ENCODE peak calls at places on chromosomes 11 and 22, in eight cellular contexts. One of them, this sample, is unnamed.

GRCh38 chr11:746289-747175 is 732 bp upstream of the TALDO1 start:
- DNase-seq in lung: no peak
- DNase-seq in left colon: no peak
- DNase-seq in posterior cingulate gyrus: peak; percentile 51
- DNase-seq in activated naive CD8-positive, alpha-beta T cell treated with anti-CD3 and anti-CD28 coated beads, Interleukin-2, amount 50 U/mL, for 16 hours: no peak
- DNase-seq in smooth muscle cell of the brain vasculature: no peak
- DNase-seq in mesendoderm: peak; percentile 65
- DNase-seq in T-helper 1 cell: peak; percentile 41
- DNase-seq in this sample: no peak

GRCh38 chr11:34707462-34707840 is 86.6 kb downstream of the EHF start:
- DNase-seq in lung: no peak
- DNase-seq in left colon: no peak
- DNase-seq in posterior cingulate gyrus: no peak
- DNase-seq in activated naive CD8-positive, alpha-beta T cell treated with anti-CD3 and anti-CD28 coated beads, Interleukin-2, amount 50 U/mL, for 16 hours: no peak
- DNase-seq in smooth muscle cell of the brain vasculature: no peak
- DNase-seq in mesendoderm: no peak
- DNase-seq in T-helper 1 cell: no peak
- DNase-seq in this sample: no peak

GRCh38 chr11:96279421-96280290 is 63.3 kb downstream of the MAML2 start:
- DNase-seq in lung: no peak
- DNase-seq in left colon: peak; percentile 48
- DNase-seq in posterior cingulate gyrus: no peak
- DNase-seq in activated naive CD8-positive, alpha-beta T cell treated with anti-CD3 and anti-CD28 coated beads, Interleukin-2, amount 50 U/mL, for 16 hours: no peak
- DNase-seq in smooth muscle cell of the brain vasculature: no peak
- DNase-seq in mesendoderm: no peak
- DNase-seq in T-helper 1 cell: no peak
- DNase-seq in this sample: no peak

GRCh38 chr11:83192846-83193245 is 666 bp upstream of the ANKRD42 start:
- DNase-seq in lung: no peak
- DNase-seq in left colon: no peak
- DNase-seq in posterior cingulate gyrus: no peak
- DNase-seq in activated naive CD8-positive, alpha-beta T cell treated with anti-CD3 and anti-CD28 coated beads, Interleukin-2, amount 50 U/mL, for 16 hours: no peak
- DNase-seq in smooth muscle cell of the brain vasculature: no peak
- DNase-seq in mesendoderm: no peak
- DNase-seq in T-helper 1 cell: peak; percentile 4
- DNase-seq in this sample: no peak

GRCh38 chr11:105045897-105046296 is 762 bp upstream of the CARD16 start:
- DNase-seq in lung: no peak
- DNase-seq in left colon: no peak
- DNase-seq in posterior cingulate gyrus: no peak
- DNase-seq in activated naive CD8-positive, alpha-beta T cell treated with anti-CD3 and anti-CD28 coated beads, Interleukin-2, amount 50 U/mL, for 16 hours: no peak
- DNase-seq in smooth muscle cell of the brain vasculature: no peak
- DNase-seq in mesendoderm: no peak
- DNase-seq in T-helper 1 cell: no peak
- DNase-seq in this sample: no peak

GRCh38 chr11:65077466-65077865 is 6.4 kb downstream of the CDCA5 start:
- DNase-seq in lung: no peak
- DNase-seq in left colon: no peak
- DNase-seq in posterior cingulate gyrus: no peak
- DNase-seq in activated naive CD8-positive, alpha-beta T cell treated with anti-CD3 and anti-CD28 coated beads, Interleukin-2, amount 50 U/mL, for 16 hours: no peak
- DNase-seq in smooth muscle cell of the brain vasculature: no peak
- DNase-seq in mesendoderm: peak; percentile 28
- DNase-seq in T-helper 1 cell: no peak
- DNase-seq in this sample: no peak

GRCh38 chr11:77096591-77097019 is 6.0 kb upstream of the OMP start:
- DNase-seq in lung: no peak
- DNase-seq in left colon: peak; percentile 42
- DNase-seq in posterior cingulate gyrus: no peak
- DNase-seq in activated naive CD8-positive, alpha-beta T cell treated with anti-CD3 and anti-CD28 coated beads, Interleukin-2, amount 50 U/mL, for 16 hours: no peak
- DNase-seq in smooth muscle cell of the brain vasculature: no peak
- DNase-seq in mesendoderm: no peak
- DNase-seq in T-helper 1 cell: no peak
- DNase-seq in this sample: no peak

GRCh38 chr22:42688241-42688913 is 32.3 kb downstream of the A4GALT start:
- DNase-seq in lung: peak; percentile 81
- DNase-seq in left colon: peak; percentile 84
- DNase-seq in posterior cingulate gyrus: no peak
- DNase-seq in activated naive CD8-positive, alpha-beta T cell treated with anti-CD3 and anti-CD28 coated beads, Interleukin-2, amount 50 U/mL, for 16 hours: no peak
- DNase-seq in smooth muscle cell of the brain vasculature: peak; percentile 78
- DNase-seq in mesendoderm: peak; percentile 89
- DNase-seq in T-helper 1 cell: no peak
- DNase-seq in this sample: peak; percentile 98

GRCh38 chr22:32723632-32724031 is 77.9 kb upstream of the TIMP3 start:
- DNase-seq in lung: peak; percentile 61
- DNase-seq in left colon: peak; percentile 71
- DNase-seq in posterior cingulate gyrus: no peak
- DNase-seq in activated naive CD8-positive, alpha-beta T cell treated with anti-CD3 and anti-CD28 coated beads, Interleukin-2, amount 50 U/mL, for 16 hours: no peak
- DNase-seq in smooth muscle cell of the brain vasculature: peak; percentile 76
- DNase-seq in mesendoderm: no peak
- DNase-seq in T-helper 1 cell: peak; percentile 77
- DNase-seq in this sample: no peak

GRCh38 chr22:39818050-39818449 is 75.5 kb downstream of the ENTHD1 start:
- DNase-seq in lung: no peak
- DNase-seq in left colon: no peak
- DNase-seq in posterior cingulate gyrus: no peak
- DNase-seq in activated naive CD8-positive, alpha-beta T cell treated with anti-CD3 and anti-CD28 coated beads, Interleukin-2, amount 50 U/mL, for 16 hours: no peak
- DNase-seq in smooth muscle cell of the brain vasculature: no peak
- DNase-seq in mesendoderm: peak; percentile 65
- DNase-seq in T-helper 1 cell: no peak
- DNase-seq in this sample: no peak

GRCh38 chr11:27215471-27216267 is 147.3 kb downstream of the CCDC34 start:
- DNase-seq in lung: peak; percentile 73
- DNase-seq in left colon: no peak
- DNase-seq in posterior cingulate gyrus: no peak
- DNase-seq in activated naive CD8-positive, alpha-beta T cell treated with anti-CD3 and anti-CD28 coated beads, Interleukin-2, amount 50 U/mL, for 16 hours: no peak
- DNase-seq in smooth muscle cell of the brain vasculature: no peak
- DNase-seq in mesendoderm: peak; percentile 75
- DNase-seq in T-helper 1 cell: no peak
- DNase-seq in this sample: no peak

GRCh38 chr11:70048279-70049024 is 29.7 kb upstream of the ANO1 start:
- DNase-seq in lung: no peak
- DNase-seq in left colon: peak; percentile 47
- DNase-seq in posterior cingulate gyrus: no peak
- DNase-seq in activated naive CD8-positive, alpha-beta T cell treated with anti-CD3 and anti-CD28 coated beads, Interleukin-2, amount 50 U/mL, for 16 hours: no peak
- DNase-seq in smooth muscle cell of the brain vasculature: no peak
- DNase-seq in mesendoderm: peak; percentile 45
- DNase-seq in T-helper 1 cell: no peak
- DNase-seq in this sample: peak; percentile 45

GRCh38 chr11:116984589-116984988 is 113.6 kb downstream of the SIK3 start:
- DNase-seq in lung: no peak
- DNase-seq in left colon: no peak
- DNase-seq in posterior cingulate gyrus: no peak
- DNase-seq in activated naive CD8-positive, alpha-beta T cell treated with anti-CD3 and anti-CD28 coated beads, Interleukin-2, amount 50 U/mL, for 16 hours: no peak
- DNase-seq in smooth muscle cell of the brain vasculature: peak; percentile 33
- DNase-seq in mesendoderm: no peak
- DNase-seq in T-helper 1 cell: no peak
- DNase-seq in this sample: no peak

GRCh38 chr22:23678133-23678532 is 12.7 kb upstream of the RGL4 start:
- DNase-seq in lung: no peak
- DNase-seq in left colon: no peak
- DNase-seq in posterior cingulate gyrus: no peak
- DNase-seq in activated naive CD8-positive, alpha-beta T cell treated with anti-CD3 and anti-CD28 coated beads, Interleukin-2, amount 50 U/mL, for 16 hours: no peak
- DNase-seq in smooth muscle cell of the brain vasculature: no peak
- DNase-seq in mesendoderm: no peak
- DNase-seq in T-helper 1 cell: no peak
- DNase-seq in this sample: no peak

GRCh38 chr11:47394322-47395224 is 13.8 kb upstream of the SLC39A13 start:
- DNase-seq in lung: peak; percentile 66
- DNase-seq in left colon: no peak
- DNase-seq in posterior cingulate gyrus: no peak
- DNase-seq in activated naive CD8-positive, alpha-beta T cell treated with anti-CD3 and anti-CD28 coated beads, Interleukin-2, amount 50 U/mL, for 16 hours: no peak
- DNase-seq in smooth muscle cell of the brain vasculature: no peak
- DNase-seq in mesendoderm: no peak
- DNase-seq in T-helper 1 cell: peak; percentile 85
- DNase-seq in this sample: no peak

GRCh38 chr22:19750666-19751490 is 9.7 kb upstream of the TBX1 start:
- DNase-seq in lung: no peak
- DNase-seq in left colon: no peak
- DNase-seq in posterior cingulate gyrus: no peak
- DNase-seq in activated naive CD8-positive, alpha-beta T cell treated with anti-CD3 and anti-CD28 coated beads, Interleukin-2, amount 50 U/mL, for 16 hours: no peak
- DNase-seq in smooth muscle cell of the brain vasculature: no peak
- DNase-seq in mesendoderm: no peak
- DNase-seq in T-helper 1 cell: no peak
- DNase-seq in this sample: no peak

GRCh38 chr11:113974741-113975470 is at the start of gene HTR3A:
- DNase-seq in lung: peak; percentile 82
- DNase-seq in left colon: peak; percentile 65
- DNase-seq in posterior cingulate gyrus: no peak
- DNase-seq in activated naive CD8-positive, alpha-beta T cell treated with anti-CD3 and anti-CD28 coated beads, Interleukin-2, amount 50 U/mL, for 16 hours: no peak
- DNase-seq in smooth muscle cell of the brain vasculature: no peak
- DNase-seq in mesendoderm: peak; percentile 89
- DNase-seq in T-helper 1 cell: no peak
- DNase-seq in this sample: no peak

GRCh38 chr11:85930879-85931366 is 75.7 kb downstream of the CCDC83 start:
- DNase-seq in lung: no peak
- DNase-seq in left colon: no peak
- DNase-seq in posterior cingulate gyrus: no peak
- DNase-seq in activated naive CD8-positive, alpha-beta T cell treated with anti-CD3 and anti-CD28 coated beads, Interleukin-2, amount 50 U/mL, for 16 hours: no peak
- DNase-seq in smooth muscle cell of the brain vasculature: no peak
- DNase-seq in mesendoderm: no peak
- DNase-seq in T-helper 1 cell: no peak
- DNase-seq in this sample: no peak

GRCh38 chr11:6473481-6474422 is at the start of gene TRIM3:
- DNase-seq in lung: peak; percentile 93
- DNase-seq in left colon: peak; percentile 95
- DNase-seq in posterior cingulate gyrus: peak; percentile 87
- DNase-seq in activated naive CD8-positive, alpha-beta T cell treated with anti-CD3 and anti-CD28 coated beads, Interleukin-2, amount 50 U/mL, for 16 hours: peak; percentile 12
- DNase-seq in smooth muscle cell of the brain vasculature: peak; percentile 58
- DNase-seq in mesendoderm: peak; percentile 90
- DNase-seq in T-helper 1 cell: peak; percentile 49
- DNase-seq in this sample: peak; percentile 99

GRCh38 chr11:86938900-86939880 is 16.0 kb downstream of the FZD4 start:
- DNase-seq in lung: no peak
- DNase-seq in left colon: no peak
- DNase-seq in posterior cingulate gyrus: no peak
- DNase-seq in activated naive CD8-positive, alpha-beta T cell treated with anti-CD3 and anti-CD28 coated beads, Interleukin-2, amount 50 U/mL, for 16 hours: no peak
- DNase-seq in smooth muscle cell of the brain vasculature: no peak
- DNase-seq in mesendoderm: peak; percentile 77
- DNase-seq in T-helper 1 cell: peak; percentile 21
- DNase-seq in this sample: no peak

GRCh38 chr11:98230678-98231077 is 790.1 kb upstream of the CNTN5 start:
- DNase-seq in lung: no peak
- DNase-seq in left colon: no peak
- DNase-seq in posterior cingulate gyrus: no peak
- DNase-seq in activated naive CD8-positive, alpha-beta T cell treated with anti-CD3 and anti-CD28 coated beads, Interleukin-2, amount 50 U/mL, for 16 hours: no peak
- DNase-seq in smooth muscle cell of the brain vasculature: no peak
- DNase-seq in mesendoderm: no peak
- DNase-seq in T-helper 1 cell: no peak
- DNase-seq in this sample: no peak

GRCh38 chr11:19345848-19346681 is 105.3 kb upstream of the E2F8 start:
- DNase-seq in lung: no peak
- DNase-seq in left colon: no peak
- DNase-seq in posterior cingulate gyrus: peak; percentile 36
- DNase-seq in activated naive CD8-positive, alpha-beta T cell treated with anti-CD3 and anti-CD28 coated beads, Interleukin-2, amount 50 U/mL, for 16 hours: no peak
- DNase-seq in smooth muscle cell of the brain vasculature: no peak
- DNase-seq in mesendoderm: peak; percentile 31
- DNase-seq in T-helper 1 cell: no peak
- DNase-seq in this sample: no peak

This sample was measured in esophagus muscularis mucosa.